ENCODE peak calls at places on chromosomes 11 and 22, in five cellular contexts. A is adipocyte; D is Peyer's patch; F is effector CD4-positive, alpha-beta T cell; C is H9. L is an unnamed sample.

GRCh38 chr11:104487035-104487775 is 323.3 kb upstream of the PDGFD start:
- DNase-seq in A (peak; percentile 12), D (no peak), C (no peak), F (no peak), L (no peak)

GRCh38 chr11:62433553-62434301 is 14.9 kb downstream of the SCGB1A1 start:
- DNase-seq in D (no peak), F (no peak), A (no peak), C (no peak), L (no peak)

GRCh38 chr11:125364085-125364822 is 131.8 kb downstream of the FEZ1 start:
- DNase-seq in D (no peak), C (no peak), A (peak; percentile 30), F (no peak), L (no peak)

GRCh38 chr11:128786507-128786906 is 80.6 kb downstream of the KCNJ1 start:
- DNase-seq in C (no peak), F (no peak), D (no peak), A (no peak), L (no peak)

GRCh38 chr11:121318848-121319834 is 26.6 kb downstream of the SC5D start:
- DNase-seq in F (no peak), C (no peak), D (peak; percentile 22), A (peak; percentile 81), L (no peak)

GRCh38 chr11:13463779-13464290 is 813 bp upstream of the BTBD10 start:
- DNase-seq in C (no peak), A (no peak), D (no peak), F (no peak), L (no peak)

GRCh38 chr11:95764267-95764898 is 25.2 kb downstream of the FAM76B start:
- DNase-seq in A (peak; percentile 89), C (no peak), F (no peak), D (no peak), L (no peak)

GRCh38 chr11:1351278-1351937 is 38.3 kb upstream of the BRSK2 start:
- DNase-seq in F (no peak), A (no peak), C (peak; percentile 73), D (no peak), L (peak; percentile 80)

GRCh38 chr22:22408731-22409696 is 99.5 kb downstream of the ZNF280B start:
- DNase-seq in C (peak; percentile 57), A (peak; percentile 14), F (no peak), D (peak; percentile 71), L (peak; percentile 77)

GRCh38 chr22:42805016-42805997 is 51.8 kb downstream of the ARFGAP3 start:
- DNase-seq in C (peak; percentile 34), F (no peak), A (no peak), D (peak; percentile 13), L (no peak)

GRCh38 chr22:45421349-45422057 is 8.0 kb downstream of the RIBC2 start:
- DNase-seq in F (no peak), D (no peak), A (no peak), C (no peak), L (peak; percentile 28)

GRCh38 chr22:30413001-30413400 is 12.6 kb upstream of the MTFP1 start:
- DNase-seq in F (no peak), D (no peak), A (no peak), C (no peak), L (no peak)

GRCh38 chr11:3040881-3041280 is 16.3 kb downstream of the CARS1 start:
- DNase-seq in C (no peak), A (no peak), F (no peak), D (no peak), L (no peak)

GRCh38 chr22:48744283-48744641 is 1083.4 kb downstream of the BRD1 start:
- DNase-seq in C (no peak), F (no peak), A (no peak), D (no peak), L (peak; percentile 41)

GRCh38 chr22:37932401-37932800 is 21.0 kb downstream of the C22orf23 start:
- DNase-seq in D (no peak), A (no peak), C (no peak), F (no peak), L (no peak)

GRCh38 chr22:42902875-42903510 is 45.9 kb upstream of the ARFGAP3 start:
- DNase-seq in A (peak; percentile 46), D (no peak), F (no peak), C (peak; percentile 44), L (peak; percentile 66)

GRCh38 chr11:124812876-124813275 is 12.7 kb upstream of the MSANTD2 start:
- DNase-seq in C (no peak), F (no peak), D (no peak), A (peak; percentile 15), L (no peak)

GRCh38 chr11:60165538-60165937 is 17.3 kb downstream of the MS4A6A start:
- DNase-seq in A (no peak), F (no peak), D (no peak), C (no peak), L (no peak)

GRCh38 chr22:36569999-36570398 is 41.0 kb upstream of the EIF3D start:
- DNase-seq in A (no peak), C (peak; percentile 83), D (no peak), F (no peak), L (peak; percentile 70)

GRCh38 chr11:78949976-78950690 is 375.5 kb upstream of the NARS2 start:
- DNase-seq in D (no peak), F (no peak), A (no peak), C (no peak), L (no peak)

L was measured in islet precursor cell.